ENCODE peak calls at places on chromosomes 7 and 10, in nine cellular contexts. D is COR-L47; I is lung microvascular endothelial cell; S is occipital lobe; P is CD4-positive, alpha-beta T cell; B is stimulated activated CD4-positive, alpha-beta T cell treated with anti-CD3 and anti-CD28 coated beads, Interleukin-2, amount 100 ng/mL, for 24 hours; G is progenitor cell of endocrine pancreas; X is upper lobe of right lung; U is activated naive CD4-positive, alpha-beta T cell. W is an unnamed sample.

GRCh38 chr7:22393825-22394458 is 37.0 kb upstream of the RAPGEF5 start:
- DNase-seq in P (no peak), U (no peak), S (peak), B (no peak), D (no peak), G (no peak), X (no peak), I (no peak), W (no peak)

GRCh38 chr7:30921540-30921930 is 9.9 kb downstream of the AQP1 start:
- DNase-seq in X (peak), P (no peak), B (no peak), D (no peak), U (no peak), G (no peak), I (no peak), S (no peak), W (no peak)

GRCh38 chr7:43888983-43889945 is 17.1 kb downstream of the URGCP start:
- DNase-seq in U (no peak), P (no peak), D (no peak), B (no peak), X (no peak), I (no peak), S (no peak), G (no peak), W (no peak)

GRCh38 chr7:99379043-99379577 is 4.6 kb downstream of the ARPC1B start:
- DNase-seq in I (peak), B (peak), S (no peak), X (no peak), D (no peak), U (no peak), G (no peak), P (peak), W (peak)

GRCh38 chr10:43201545-43202131 is 63.4 kb downstream of the CSGALNACT2 start:
- DNase-seq in I (no peak), P (no peak), G (peak), X (peak), U (no peak), S (no peak), D (no peak), B (no peak), W (no peak)

GRCh38 chr7:30465342-30466170 is 13.0 kb downstream of the NOD1 start:
- DNase-seq in S (no peak), P (no peak), U (no peak), X (no peak), I (no peak), G (no peak), B (no peak), D (peak), W (no peak)

GRCh38 chr10:42979730-42980467 is 97.0 kb upstream of the RET start:
- DNase-seq in G (peak), U (no peak), P (no peak), X (no peak), S (no peak), I (no peak), B (no peak), D (no peak), W (no peak)

GRCh38 chr10:93601774-93602162 is 733 bp upstream of the RBP4 start:
- DNase-seq in P (no peak), X (no peak), D (no peak), B (no peak), I (no peak), S (no peak), G (no peak), U (no peak), W (no peak)

GRCh38 chr10:69661414-69662172 is 31.5 kb downstream of the FAM241B start:
- DNase-seq in P (no peak), G (no peak), X (no peak), D (no peak), S (no peak), B (no peak), I (no peak), U (no peak), W (no peak)

GRCh38 chr7:16921644-16922257 is 40.0 kb upstream of the AGR3 start:
- DNase-seq in P (no peak), B (no peak), I (no peak), D (peak), S (no peak), X (no peak), U (no peak), G (no peak), W (no peak)

GRCh38 chr7:137944168-137944567 is 57.7 kb downstream of the CREB3L2 start:
- DNase-seq in X (no peak), S (no peak), P (no peak), B (no peak), D (peak), I (no peak), G (no peak), U (no peak), W (no peak)

GRCh38 chr7:20348408-20348807 is 17.7 kb downstream of the ITGB8 start:
- DNase-seq in X (no peak), S (no peak), B (no peak), P (no peak), G (no peak), U (no peak), I (no peak), D (no peak), W (no peak)

GRCh38 chr7:7867835-7868234 is 100.8 kb upstream of the GLCCI1 start:
- DNase-seq in X (no peak), U (no peak), S (no peak), I (no peak), G (no peak), P (no peak), B (no peak), D (no peak), W (no peak)

GRCh38 chr10:92897916-92898315 is 49.6 kb downstream of the EXOC6 start:
- DNase-seq in D (no peak), I (no peak), U (no peak), G (no peak), S (no peak), P (no peak), X (no peak), B (no peak), W (no peak)

GRCh38 chr7:1647961-1648631 is 22.0 kb upstream of the ELFN1 start:
- DNase-seq in G (no peak), P (no peak), D (no peak), S (no peak), X (no peak), U (no peak), B (no peak), I (no peak), W (no peak)

GRCh38 chr7:24903559-24903958 is 76.4 kb downstream of the OSBPL3 start:
- DNase-seq in X (no peak), G (no peak), S (no peak), P (no peak), U (no peak), I (no peak), B (no peak), D (no peak), W (no peak)

GRCh38 chr7:2525931-2526630 is 6.5 kb downstream of the LFNG start:
- DNase-seq in I (no peak), U (no peak), D (peak), B (no peak), P (no peak), S (no peak), G (no peak), X (no peak), W (no peak)

GRCh38 chr10:13860886-13861285 is 274.1 kb downstream of the PRPF18 start:
- DNase-seq in U (no peak), P (no peak), S (no peak), G (no peak), D (no peak), I (no peak), B (no peak), X (no peak), W (no peak)

GRCh38 chr10:31648966-31649365 is 279.7 kb downstream of the ARHGAP12 start:
- DNase-seq in S (no peak), G (no peak), D (no peak), P (no peak), I (no peak), B (no peak), X (no peak), U (no peak), W (no peak)

GRCh38 chr10:80444124-80444523 is 10.0 kb upstream of the TSPAN14 start:
- DNase-seq in X (no peak), S (no peak), P (no peak), D (no peak), I (no peak), G (no peak), U (no peak), B (no peak), W (no peak)

GRCh38 chr7:96910484-96910883 is 94.9 kb upstream of the DLX6 start:
- DNase-seq in X (no peak), I (no peak), G (no peak), U (no peak), S (no peak), D (no peak), B (no peak), P (no peak), W (no peak)

GRCh38 chr10:2951235-2951835 is 116.0 kb upstream of the PFKP start:
- DNase-seq in D (no peak), B (no peak), U (no peak), P (no peak), X (no peak), G (no peak), I (no peak), S (no peak), W (peak)

GRCh38 chr10:1368772-1369171 is 312.6 kb downstream of the WDR37 start:
- DNase-seq in S (no peak), P (peak), B (peak), U (no peak), G (peak), I (no peak), D (no peak), X (no peak), W (peak)

GRCh38 chr10:76428541-76429330 is 997.3 kb downstream of the LRMDA start:
- DNase-seq in B (no peak), U (no peak), P (no peak), I (peak), S (no peak), D (no peak), G (no peak), X (no peak), W (no peak)

GRCh38 chr7:91149518-91149917 is 114.7 kb upstream of the FZD1 start:
- DNase-seq in D (no peak), P (no peak), S (no peak), X (no peak), U (no peak), G (no peak), B (no peak), I (no peak), W (no peak)

GRCh38 chr7:39306028-39306570 is 260.1 kb upstream of the YAE1 start:
- DNase-seq in D (no peak), U (no peak), S (no peak), G (no peak), X (no peak), I (no peak), B (no peak), P (no peak), W (no peak)

GRCh38 chr10:48444861-48445841 is 138.7 kb downstream of the MAPK8 start:
- DNase-seq in S (no peak), B (no peak), D (peak), U (no peak), P (no peak), G (no peak), X (peak), I (peak), W (no peak)

GRCh38 chr7:138964838-138965436 is 16.3 kb downstream of the KIAA1549 start:
- DNase-seq in B (no peak), I (no peak), S (no peak), U (no peak), G (no peak), P (no peak), D (no peak), X (no peak), W (no peak)